ENCODE peak calls at places on chromosomes 12 and 14, in six cellular contexts. B is HepG2, N is left ventricle myocardium inferior, A is sigmoid colon, F is psoas muscle, L is endodermal cell. M is an unnamed sample.

GRCh38 chr12:12628013-12628412 is 16.3 kb downstream of the CREBL2 start:
- DNase-seq in N (no peak), F (no peak), L (no peak), B (no peak), A (no peak), M (no peak)

GRCh38 chr12:116055895-116056607 is 221.4 kb downstream of the MED13L start:
- DNase-seq in F (no peak), L (no peak), N (no peak), A (no peak), B (no peak), M (no peak)

GRCh38 chr14:95073947-95074346 is 83.4 kb downstream of the DICER1 start:
- DNase-seq in N (no peak), L (no peak), B (no peak), F (no peak), A (no peak), M (no peak)

GRCh38 chr12:124928095-124928911 is 13.9 kb upstream of the UBC start:
- DNase-seq in F (peak; percentile 85), N (peak; percentile 75), A (peak; percentile 93), L (no peak), B (no peak), M (no peak)

GRCh38 chr12:116687888-116688287 is 50.0 kb downstream of the SPRING1 start:
- DNase-seq in B (peak; percentile 44), L (peak; percentile 95), N (peak; percentile 46), A (no peak), F (peak; percentile 46), M (no peak)

GRCh38 chr12:20006856-20007255 is 361.5 kb upstream of the PDE3A start:
- DNase-seq in B (no peak), A (no peak), F (no peak), L (no peak), N (no peak), M (no peak)

GRCh38 chr12:56954057-56954577 is 3.3 kb downstream of the RDH16 start:
- DNase-seq in N (no peak), L (peak; percentile 29), F (no peak), A (no peak), B (no peak), M (no peak)

GRCh38 chr12:70733385-70733784 is 96.2 kb upstream of the PTPRB start:
- DNase-seq in L (peak; percentile 70), B (peak; percentile 63), F (no peak), N (no peak), A (no peak), M (no peak)

GRCh38 chr14:93137864-93138263 is 22.1 kb upstream of the ITPK1 start:
- DNase-seq in A (peak; percentile 78), N (peak; percentile 63), B (peak; percentile 56), F (peak; percentile 28), L (peak; percentile 52), M (no peak)

GRCh38 chr12:27517532-27517931 is 6.5 kb upstream of the PPFIBP1 start:
- DNase-seq in N (no peak), F (no peak), B (no peak), L (no peak), A (no peak), M (no peak)

GRCh38 chr12:6178981-6179761 is 21.0 kb upstream of the CD9 start:
- DNase-seq in B (peak; percentile 63), N (no peak), L (peak; percentile 86), A (no peak), F (no peak), M (no peak)

GRCh38 chr14:70052990-70053389 is 135.8 kb downstream of the SLC8A3 start:
- DNase-seq in L (peak; percentile 81), F (no peak), B (peak; percentile 38), N (no peak), A (no peak), M (no peak)

GRCh38 chr12:4388032-4388431 is 8.5 kb upstream of the FGF23 start:
- DNase-seq in F (no peak), B (no peak), A (no peak), L (no peak), N (no peak), M (no peak)

GRCh38 chr12:69027411-69027811 is 94.4 kb upstream of the CPM start:
- DNase-seq in A (no peak), L (no peak), N (no peak), F (no peak), B (no peak), M (no peak)

GRCh38 chr12:74412607-74413230 is 124.9 kb upstream of the ATXN7L3B start:
- DNase-seq in B (peak; percentile 10), A (no peak), N (no peak), F (no peak), L (no peak), M (no peak)

GRCh38 chr14:60183724-60184596 is 18.8 kb upstream of the DHRS7 start:
- DNase-seq in B (peak; percentile 55), L (no peak), N (no peak), F (no peak), A (no peak), M (no peak)

GRCh38 chr14:68651075-68651474 is 141.8 kb downstream of the ZFP36L1 start:
- DNase-seq in F (no peak), B (no peak), L (peak; percentile 14), N (no peak), A (no peak), M (no peak)

GRCh38 chr12:3493225-3494049 is 2.4 kb downstream of the PRMT8 start:
- DNase-seq in F (peak; percentile 16), A (no peak), B (no peak), L (peak; percentile 74), N (peak; percentile 47), M (no peak)

GRCh38 chr14:95360828-95361227 is 41.1 kb upstream of the CLMN start:
- DNase-seq in N (no peak), F (no peak), B (no peak), A (no peak), L (peak; percentile 77), M (no peak)

GRCh38 chr12:14554281-14555008 is 13.2 kb downstream of the PLBD1 start:
- DNase-seq in N (peak; percentile 88), A (peak; percentile 87), F (peak; percentile 81), B (no peak), L (no peak), M (peak; percentile 50)

GRCh38 chr12:91178139-91178561 is 4.5 kb downstream of the DCN start:
- DNase-seq in L (peak; percentile 54), F (peak; percentile 13), A (no peak), N (no peak), B (peak; percentile 6), M (no peak)

GRCh38 chr14:74572829-74573360 is 39.1 kb downstream of the LTBP2 start:
- DNase-seq in B (no peak), A (no peak), F (no peak), N (no peak), L (no peak), M (no peak)

GRCh38 chr12:83802011-83802410 is 1110.6 kb downstream of the SLC6A15 start:
- DNase-seq in B (no peak), N (no peak), L (no peak), A (no peak), F (no peak), M (no peak)

GRCh38 chr14:74912801-74913200 is 10.3 kb downstream of the RPS6KL1 start:
- DNase-seq in B (no peak), L (no peak), A (no peak), F (no peak), N (no peak), M (no peak)

GRCh38 chr14:87508333-87508732 is 484.6 kb downstream of the GALC start:
- DNase-seq in A (no peak), N (no peak), F (no peak), L (no peak), B (no peak), M (no peak)

GRCh38 chr12:131850856-131851559 is 22.8 kb downstream of the MMP17 start:
- DNase-seq in A (no peak), B (no peak), N (no peak), L (peak; percentile 93), F (no peak), M (no peak)

DNA sequence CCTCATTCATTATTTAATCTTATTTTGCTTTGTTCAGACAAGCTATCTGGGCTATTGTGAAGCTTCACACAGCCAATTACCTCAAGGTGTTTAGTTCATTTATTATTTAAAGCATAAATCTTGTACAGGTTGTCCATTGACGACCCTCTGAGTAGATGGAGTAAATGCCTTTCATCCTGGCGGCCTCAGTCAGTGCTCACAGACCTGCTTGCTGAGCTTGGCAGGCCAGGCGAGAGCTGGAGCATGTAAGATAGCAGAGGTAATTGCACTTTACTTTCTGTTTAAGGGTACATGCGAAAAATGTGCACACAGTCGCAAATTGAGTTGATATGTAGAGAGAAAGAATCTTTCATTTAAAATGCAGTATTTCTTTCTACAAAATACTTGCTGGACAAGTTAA is 224.4 kb downstream of the NPAS3 start:
- DNase-seq in B (no peak), F (no peak), N (no peak), L (no peak), A (no peak), M (no peak)
- H3K27ac ChIP-seq in B (no peak overlapping the region), F (no peak overlapping the region), N (no peak overlapping the region), L (peak overlapping the region; percentile 6), A (no peak overlapping the region), M (no peak overlapping the region)

GRCh38 chr14:24296341-24297157 is 3.0 kb downstream of the DHRS1 start:
- DNase-seq in A (peak; percentile 73), B (peak; percentile 90), N (peak; percentile 43), F (peak; percentile 56), L (peak; percentile 84), M (peak; percentile 30)
- H3K27ac ChIP-seq in A (no peak overlapping the region), B (peak overlapping the region; percentile 2), N (no peak overlapping the region), F (no peak overlapping the region), L (no peak overlapping the region), M (no peak overlapping the region)

GRCh38 chr14:83548061-83548839 is 1981.7 kb upstream of the FLRT2 start:
- DNase-seq in F (no peak), L (no peak), N (no peak), A (no peak), B (no peak), M (no peak)
- H3K27ac ChIP-seq in F (no peak overlapping the region), L (no peak overlapping the region), N (no peak overlapping the region), A (no peak overlapping the region), B (no peak overlapping the region), M (no peak overlapping the region)

GRCh38 chr12:95982602-95983001 is 13.5 kb downstream of the HAL start:
- DNase-seq in N (no peak), L (no peak), A (no peak), F (no peak), B (no peak), M (no peak)

GRCh38 chr12:95977764-95978305 is 18.3 kb downstream of the HAL start:
- DNase-seq in L (no peak), A (no peak), F (no peak), B (no peak), N (no peak), M (no peak)

GRCh38 chr12:95978774-95979173 is 17.4 kb downstream of the HAL start:
- DNase-seq in L (no peak), F (no peak), B (no peak), A (no peak), N (no peak), M (no peak)

GRCh38 chr12:95978351-95978750 is 17.8 kb downstream of the HAL start:
- DNase-seq in L (no peak), B (no peak), N (no peak), A (no peak), F (no peak), M (no peak)

GRCh38 chr12:95980437-95980836 is 15.7 kb downstream of the HAL start:
- DNase-seq in A (no peak), F (no peak), B (no peak), L (no peak), N (no peak), M (no peak)
- H3K27ac ChIP-seq in A (no peak overlapping the region), F (no peak overlapping the region), B (no peak overlapping the region), L (no peak overlapping the region), N (no peak overlapping the region), M (no peak overlapping the region)